ENCODE peak calls at places on chromosomes 6 and 20, in seven cellular contexts. E is HTR-8/SVneo; W is breast epithelium; D is NCI-H1930; S is stimulated activated naive CD4-positive, alpha-beta T cell; A is aorta; V is GM13976. G is an unnamed sample.

GRCh38 chr6:50724381-50725124 is 11.2 kb downstream of the TFAP2D start:
- DNase-seq in E (no peak), W (no peak), D (no peak), S (no peak), A (no peak), V (no peak), G (no peak)

GRCh38 chr6:41455410-41455809 is 90.8 kb upstream of the FOXP4 start:
- DNase-seq in E (no peak), W (no peak), D (no peak), S (no peak), A (no peak), V (no peak), G (no peak)

GRCh38 chr6:128275030-128275429 is 245.4 kb downstream of the PTPRK start:
- DNase-seq in E (no peak), W (no peak), D (no peak), S (no peak), A (no peak), V (no peak), G (peak)

GRCh38 chr6:56517155-56517745 is 125.4 kb downstream of the DST start:
- DNase-seq in E (no peak), W (no peak), D (peak), S (no peak), A (no peak), V (no peak), G (no peak)

GRCh38 chr6:6556162-6556737 is 32.3 kb upstream of the LY86 start:
- DNase-seq in E (no peak), W (no peak), D (no peak), S (no peak), A (no peak), V (no peak), G (no peak)

GRCh38 chr6:118813795-118814194 is 80.2 kb upstream of the ASF1A start:
- DNase-seq in E (no peak), W (no peak), D (no peak), S (no peak), A (no peak), V (no peak), G (no peak)

GRCh38 chr20:16175322-16175721 is 397.9 kb downstream of the KIF16B start:
- DNase-seq in E (no peak), W (no peak), D (no peak), S (no peak), A (no peak), V (no peak), G (no peak)

GRCh38 chr6:118677193-118677592 is 25.8 kb upstream of the CEP85L start:
- DNase-seq in E (no peak), W (no peak), D (no peak), S (no peak), A (no peak), V (no peak), G (peak)